ENCODE peak calls at places on chromosomes 13 and 19, in six cellular contexts. D is epithelial cell of esophagus, P is activated B cell treated with CpG ODN at 0.5 μM for 24 hours, V is HFFc6, J is neural progenitor cell, I is cardiac muscle cell. Q is an unnamed sample.

GRCh38 chr19:19422156-19422555 is 16.7 kb downstream of the GATAD2A start:
- DNase-seq in D (no peak), V (no peak), J (no peak), P (no peak), I (no peak), Q (no peak)

GRCh38 chr13:72696590-72696989 is 30.8 kb downstream of the MZT1 start:
- DNase-seq in D (peak; percentile 27), P (no peak), V (peak; percentile 8), I (no peak), J (no peak), Q (no peak)

GRCh38 chr13:112931028-112931934 is 37.7 kb upstream of the MCF2L start:
- DNase-seq in V (no peak), P (no peak), I (peak; percentile 58), J (peak; percentile 73), D (peak; percentile 18), Q (peak; percentile 71)

GRCh38 chr19:30085394-30085793 is 143.4 kb downstream of the URI1 start:
- DNase-seq in P (no peak), D (no peak), J (peak; percentile 47), V (no peak), I (peak; percentile 8), Q (no peak)

GRCh38 chr13:30857636-30858035 is 48.4 kb upstream of the MEDAG start:
- DNase-seq in I (no peak), J (no peak), P (no peak), D (no peak), V (no peak), Q (no peak)

GRCh38 chr13:108919036-108919907 is 289.9 kb downstream of the MYO16 start:
- DNase-seq in J (no peak), V (no peak), D (peak; percentile 85), P (no peak), I (no peak), Q (no peak)

GRCh38 chr13:111227405-111227804 is 93.0 kb upstream of the TEX29 start:
- DNase-seq in J (no peak), P (no peak), V (no peak), I (no peak), D (no peak), Q (no peak)

GRCh38 chr13:23554000-23554399 is 16.2 kb upstream of the TNFRSF19 start:
- DNase-seq in J (no peak), P (no peak), V (no peak), I (no peak), D (peak; percentile 91), Q (no peak)

GRCh38 chr13:61927648-61928047 is 512.0 kb upstream of the PCDH20 start:
- DNase-seq in J (no peak), V (no peak), I (no peak), P (no peak), D (no peak), Q (no peak)

GRCh38 chr13:98300956-98301641 is 124.0 kb upstream of the RNF113B start:
- DNase-seq in I (no peak), V (peak; percentile 9), D (peak; percentile 29), P (no peak), J (no peak), Q (no peak)

GRCh38 chr13:48571121-48571901 is 38.4 kb upstream of the RCBTB2 start:
- DNase-seq in D (no peak), I (peak; percentile 36), P (no peak), J (no peak), V (peak; percentile 51), Q (no peak)

GRCh38 chr13:28489975-28490550 is 4.9 kb downstream of the FLT1 start:
- DNase-seq in P (no peak), I (no peak), J (no peak), V (no peak), D (no peak), Q (no peak)

GRCh38 chr13:110530839-110531499 is 30.6 kb downstream of the RAB20 start:
- DNase-seq in D (no peak), P (no peak), J (no peak), V (no peak), I (no peak), Q (no peak)

GRCh38 chr13:75430618-75431209 is 51.3 kb downstream of the TBC1D4 start:
- DNase-seq in V (no peak), I (no peak), D (no peak), P (no peak), J (no peak), Q (no peak)

GRCh38 chr19:16871870-16872269 is 16.9 kb upstream of the F2RL3 start:
- DNase-seq in J (no peak), V (no peak), D (no peak), I (no peak), P (no peak), Q (no peak)

GRCh38 chr19:45553464-45553863 is 31.1 kb downstream of the OPA3 start:
- DNase-seq in I (peak; percentile 44), J (peak; percentile 85), D (peak; percentile 53), P (no peak), V (no peak), Q (peak; percentile 64)

GRCh38 chr13:97191143-97191542 is 31.0 kb upstream of the MBNL2 start:
- DNase-seq in P (no peak), D (no peak), J (no peak), V (no peak), I (no peak), Q (no peak)

GRCh38 chr13:89943139-89943538 is 1404.3 kb upstream of the MIR17HG start:
- DNase-seq in I (no peak), D (no peak), V (no peak), P (no peak), J (no peak), Q (no peak)

GRCh38 chr19:49861127-49861526 is 6.2 kb downstream of the PNKP start:
- DNase-seq in J (no peak), V (no peak), P (no peak), D (peak; percentile 47), I (no peak), Q (no peak)

GRCh38 chr13:50365300-50365682 is 350.0 kb downstream of the KCNRG start:
- DNase-seq in J (no peak), V (no peak), P (no peak), I (no peak), D (no peak), Q (no peak)

GRCh38 chr19:34274827-34275625 is 20.7 kb downstream of the GARRE1 start:
- DNase-seq in J (no peak), I (no peak), P (no peak), D (no peak), V (peak; percentile 93), Q (no peak)
- TF ChIP-seq CTCF in J (no peak), I (no peak), P (no peak), D (no peak), V (peak; percentile 32), Q (no peak)

DNA sequence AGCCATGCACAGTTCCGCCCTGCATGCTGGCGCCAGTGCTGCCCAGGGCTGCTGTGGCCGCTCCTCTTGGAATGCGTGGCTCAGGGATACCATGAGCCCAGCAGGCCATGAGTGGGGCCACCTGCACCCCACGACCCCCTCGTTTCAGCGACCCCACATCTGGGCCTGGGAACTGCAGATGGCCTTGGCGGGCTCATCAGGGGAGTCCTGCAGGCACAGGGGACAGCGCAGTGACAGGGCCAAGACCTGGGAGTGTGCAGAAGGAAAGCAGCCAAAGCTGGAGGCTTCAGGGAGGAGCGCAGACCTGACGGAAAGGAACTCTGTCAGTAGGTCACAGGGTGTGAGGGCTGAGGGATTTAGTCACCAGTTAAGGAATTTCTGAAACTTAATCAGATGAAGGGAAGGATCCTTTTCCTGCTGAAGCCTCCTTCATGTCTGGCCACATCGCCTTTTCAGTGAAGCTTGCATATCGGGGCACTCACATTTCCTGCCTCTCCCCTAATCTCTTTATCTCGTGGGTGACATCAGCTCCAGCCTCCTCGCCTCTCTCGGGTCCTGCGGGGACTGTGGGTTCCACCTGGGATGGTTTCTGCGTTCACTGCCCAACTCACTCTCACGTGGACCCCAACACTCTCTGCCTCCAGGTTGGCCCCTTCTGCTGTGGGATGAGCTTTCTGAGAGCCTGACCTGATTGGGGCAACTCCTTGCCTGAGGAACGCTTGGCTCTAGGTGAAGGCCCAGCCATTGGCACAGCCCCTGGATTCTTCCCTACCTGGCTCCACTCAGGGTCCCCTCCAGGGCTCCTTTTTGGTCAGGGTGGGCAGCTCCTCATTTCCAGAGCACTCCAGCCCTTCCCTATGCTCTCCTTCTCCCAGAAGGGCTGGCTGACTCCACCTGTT is 123.5 kb downstream of the CRYL1 start:
- DNase-seq in P (no peak), I (no peak), D (peak; percentile 85), V (peak; percentile 67), J (no peak), Q (no peak)
- TF ChIP-seq CTCF in P (no peak), I (no peak), D (no peak), V (no peak), J (no peak), Q (no peak)

DNA sequence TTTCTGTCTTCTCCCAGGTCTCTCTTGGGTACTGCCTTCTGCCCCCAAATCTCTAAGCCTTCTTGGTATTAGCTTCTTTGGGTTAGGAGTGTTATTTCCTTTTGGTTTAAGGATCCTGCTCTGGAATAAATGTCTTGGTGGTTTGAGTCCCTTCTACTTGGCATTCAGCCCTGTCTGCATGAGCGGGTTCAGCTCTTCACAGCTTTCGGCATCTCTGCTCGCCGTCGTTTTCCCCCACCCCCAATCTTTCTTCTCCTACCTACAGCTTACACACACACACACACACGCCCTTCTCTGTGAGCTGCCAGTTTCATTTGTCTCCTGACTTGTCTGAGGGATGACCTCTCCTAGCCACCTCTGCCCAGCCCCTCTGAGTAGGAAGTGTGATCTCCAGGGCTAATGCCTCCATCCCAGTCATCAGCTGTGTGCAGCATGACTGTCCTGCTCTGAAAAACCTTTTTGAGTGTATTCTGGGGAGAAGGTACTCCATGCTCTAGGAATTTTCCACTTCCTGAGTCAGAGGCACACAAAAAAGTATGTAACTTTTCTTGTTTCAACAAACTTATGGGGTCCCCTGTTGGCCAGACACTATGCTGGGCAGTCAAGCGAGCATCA is 4.7 kb downstream of the CNOT3 start:
- DNase-seq in I (no peak), V (peak; percentile 56), D (no peak), P (no peak), J (no peak), Q (no peak)
- TF ChIP-seq CTCF in I (no peak), V (no peak), D (no peak), P (no peak), J (no peak), Q (no peak)

GRCh38 chr19:1457892-1458291 is 8.0 kb downstream of the APC2 start:
- DNase-seq in J (no peak), V (no peak), D (no peak), P (no peak), I (no peak), Q (no peak)
- TF ChIP-seq CTCF in J (no peak), V (no peak), D (no peak), P (no peak), I (no peak), Q (no peak)

GRCh38 chr19:35555301-35556005 is 8.0 kb downstream of the ATP4A start:
- DNase-seq in I (peak; percentile 23), P (no peak), D (no peak), J (peak; percentile 75), V (no peak), Q (no peak)
- TF ChIP-seq CTCF in I (no peak), P (no peak), D (no peak), J (peak; percentile 57), V (peak; percentile 55), Q (no peak)

DNA sequence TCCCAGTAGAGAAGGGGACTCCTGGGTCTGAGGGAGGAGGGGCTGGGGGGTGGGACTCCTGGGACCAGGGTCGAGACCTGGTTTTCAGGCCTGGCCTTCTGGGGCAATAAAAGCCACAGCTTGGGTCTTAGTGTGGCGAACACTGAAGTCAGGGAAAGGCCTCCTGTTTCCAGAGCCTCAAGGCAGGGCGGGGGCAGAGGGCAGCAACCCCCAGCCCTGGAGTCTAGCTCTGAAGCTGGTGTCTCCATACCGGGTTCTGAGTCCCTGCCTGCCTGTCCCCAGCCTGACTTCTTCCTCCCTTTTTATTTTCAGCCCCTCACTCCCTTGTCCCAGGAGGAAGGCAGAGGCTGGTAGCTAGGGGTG is 291 bp upstream of the GRIN2D start:
- DNase-seq in D (no peak), V (no peak), P (no peak), I (no peak), J (no peak), Q (peak; percentile 51)
- TF ChIP-seq CTCF in D (no peak), V (no peak), P (no peak), I (no peak), J (no peak), Q (no peak)